ENCODE peak calls at places on chromosomes 12 and 14, in four cellular contexts. One of them, this sample, is unnamed.

GRCh38 chr12:22981711-22982110 is 356.7 kb downstream of the ETNK1 start:
- DNase-seq in GM10248: no peak
- DNase-seq in heart left ventricle: no peak
- DNase-seq in cardiac muscle cell: peak
- DNase-seq in this sample: no peak

GRCh38 chr14:26427059-26427458 is 170.8 kb downstream of the NOVA1 start:
- DNase-seq in GM10248: no peak
- DNase-seq in heart left ventricle: peak
- DNase-seq in cardiac muscle cell: no peak
- DNase-seq in this sample: no peak

GRCh38 chr12:41188841-41189394 is 798 bp downstream of the PDZRN4 start:
- DNase-seq in GM10248: peak
- DNase-seq in heart left ventricle: no peak
- DNase-seq in cardiac muscle cell: no peak
- DNase-seq in this sample: no peak

GRCh38 chr14:58299665-58300202 is 1.4 kb downstream of the ARID4A start:
- DNase-seq in GM10248: no peak
- DNase-seq in heart left ventricle: no peak
- DNase-seq in cardiac muscle cell: peak
- DNase-seq in this sample: no peak

GRCh38 chr12:67593041-67593870 is 55.3 kb upstream of the DYRK2 start:
- DNase-seq in GM10248: no peak
- DNase-seq in heart left ventricle: no peak
- DNase-seq in cardiac muscle cell: no peak
- DNase-seq in this sample: no peak

GRCh38 chr14:60656755-60657608 is 7.7 kb upstream of the SIX1 start:
- DNase-seq in GM10248: peak
- DNase-seq in heart left ventricle: no peak
- DNase-seq in cardiac muscle cell: peak
- DNase-seq in this sample: peak

GRCh38 chr12:117360222-117360550 is 1.2 kb downstream of the NOS1 start:
- DNase-seq in GM10248: no peak
- DNase-seq in heart left ventricle: no peak
- DNase-seq in cardiac muscle cell: no peak
- DNase-seq in this sample: peak

GRCh38 chr12:48183091-48183875 is at the start of gene CCDC184:
- DNase-seq in GM10248: peak
- DNase-seq in heart left ventricle: peak
- DNase-seq in cardiac muscle cell: peak
- DNase-seq in this sample: peak

GRCh38 chr14:67265131-67265530 is 23.9 kb downstream of the PALS1 start:
- DNase-seq in GM10248: no peak
- DNase-seq in heart left ventricle: no peak
- DNase-seq in cardiac muscle cell: no peak
- DNase-seq in this sample: no peak

GRCh38 chr14:100680439-100681051 is 46.1 kb upstream of the DLK1 start:
- DNase-seq in GM10248: no peak
- DNase-seq in heart left ventricle: peak
- DNase-seq in cardiac muscle cell: no peak
- DNase-seq in this sample: no peak

GRCh38 chr12:123599310-123599709 is 2.6 kb upstream of the DDX55 start:
- DNase-seq in GM10248: no peak
- DNase-seq in heart left ventricle: no peak
- DNase-seq in cardiac muscle cell: no peak
- DNase-seq in this sample: no peak

GRCh38 chr14:29896354-29896768 is 31.3 kb downstream of the PRKD1 start:
- DNase-seq in GM10248: no peak
- DNase-seq in heart left ventricle: no peak
- DNase-seq in cardiac muscle cell: no peak
- DNase-seq in this sample: no peak

GRCh38 chr14:23539867-23540469 is 11.6 kb downstream of the ZFHX2 start:
- DNase-seq in GM10248: no peak
- DNase-seq in heart left ventricle: no peak
- DNase-seq in cardiac muscle cell: no peak
- DNase-seq in this sample: no peak
- TF ChIP-seq CTCF in GM10248: no peak
- TF ChIP-seq CTCF in heart left ventricle: no peak
- TF ChIP-seq CTCF in cardiac muscle cell: no peak
- TF ChIP-seq CTCF in this sample: peak

GRCh38 chr12:125329239-125330238 is 264.3 kb downstream of the AACS start:
- DNase-seq in GM10248: no peak
- DNase-seq in heart left ventricle: no peak
- DNase-seq in cardiac muscle cell: no peak
- DNase-seq in this sample: peak

GRCh38 chr12:125332900-125333299 is 267.7 kb downstream of the AACS start:
- DNase-seq in GM10248: no peak
- DNase-seq in heart left ventricle: no peak
- DNase-seq in cardiac muscle cell: no peak
- DNase-seq in this sample: no peak

GRCh38 chr12:125331342-125332052 is 266.3 kb downstream of the AACS start:
- DNase-seq in GM10248: no peak
- DNase-seq in heart left ventricle: no peak
- DNase-seq in cardiac muscle cell: no peak
- DNase-seq in this sample: no peak

GRCh38 chr12:125336246-125336645 is 271.0 kb downstream of the AACS start:
- DNase-seq in GM10248: no peak
- DNase-seq in heart left ventricle: no peak
- DNase-seq in cardiac muscle cell: no peak
- DNase-seq in this sample: no peak

DNA sequence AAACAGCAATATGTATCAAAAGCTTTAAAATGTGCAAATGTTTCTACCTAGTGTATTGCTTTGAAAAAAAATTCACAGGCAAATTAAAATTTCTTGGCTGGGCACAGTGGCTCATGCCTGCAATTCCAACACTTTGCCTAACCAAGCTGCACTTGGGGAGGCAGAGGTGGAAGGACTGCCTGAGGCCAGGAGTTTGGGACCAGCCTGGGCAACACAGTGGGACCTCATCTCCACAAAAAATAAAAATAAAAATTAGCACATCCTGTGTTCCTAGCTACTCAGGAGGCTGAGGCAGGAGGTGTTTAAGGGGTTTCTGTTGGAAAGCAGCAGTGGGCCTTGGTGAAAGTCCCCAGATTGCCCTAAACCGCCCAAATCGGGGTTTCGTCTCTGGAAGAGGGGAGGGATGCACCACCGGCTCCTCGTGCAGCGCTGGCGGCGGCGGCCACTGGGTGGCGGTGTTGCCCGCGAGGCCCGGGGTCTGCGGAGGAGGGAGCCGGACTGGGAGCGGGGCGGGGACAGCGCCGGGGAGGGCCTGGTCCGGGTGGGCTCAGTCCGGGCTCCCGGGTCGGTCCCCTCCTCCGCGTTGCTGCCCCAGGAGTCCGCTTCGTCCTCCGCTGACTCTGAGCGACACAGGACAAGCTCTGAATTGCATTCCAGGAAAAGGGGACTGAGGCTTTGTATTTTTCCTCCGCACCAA is 265.6 kb downstream of the AACS start:
- DNase-seq in GM10248: peak
- DNase-seq in heart left ventricle: peak
- DNase-seq in cardiac muscle cell: peak
- DNase-seq in this sample: peak
- TF ChIP-seq CTCF in GM10248: peak
- TF ChIP-seq CTCF in heart left ventricle: peak
- TF ChIP-seq CTCF in cardiac muscle cell: peak
- TF ChIP-seq CTCF in this sample: peak

GRCh38 chr14:50423529-50423928 is 26.8 kb upstream of the CDKL1 start:
- DNase-seq in GM10248: no peak
- DNase-seq in heart left ventricle: no peak
- DNase-seq in cardiac muscle cell: no peak
- DNase-seq in this sample: no peak

GRCh38 chr14:50425816-50426215 is 29.1 kb upstream of the CDKL1 start:
- DNase-seq in GM10248: no peak
- DNase-seq in heart left ventricle: no peak
- DNase-seq in cardiac muscle cell: no peak
- DNase-seq in this sample: no peak

GRCh38 chr14:50421499-50421898 is 24.8 kb upstream of the CDKL1 start:
- DNase-seq in GM10248: no peak
- DNase-seq in heart left ventricle: no peak
- DNase-seq in cardiac muscle cell: no peak
- DNase-seq in this sample: no peak

GRCh38 chr14:50425105-50425504 is 28.4 kb upstream of the CDKL1 start:
- DNase-seq in GM10248: no peak
- DNase-seq in heart left ventricle: no peak
- DNase-seq in cardiac muscle cell: no peak
- DNase-seq in this sample: no peak
- TF ChIP-seq CTCF in GM10248: no peak
- TF ChIP-seq CTCF in heart left ventricle: no peak
- TF ChIP-seq CTCF in cardiac muscle cell: no peak
- TF ChIP-seq CTCF in this sample: no peak

GRCh38 chr12:33926095-33926494 is 96.2 kb upstream of the ALG10 start:
- DNase-seq in GM10248: no peak
- DNase-seq in heart left ventricle: no peak
- DNase-seq in cardiac muscle cell: no peak
- DNase-seq in this sample: no peak
- TF ChIP-seq CTCF in GM10248: no peak
- TF ChIP-seq CTCF in heart left ventricle: no peak
- TF ChIP-seq CTCF in cardiac muscle cell: no peak
- TF ChIP-seq CTCF in this sample: peak

GRCh38 chr12:116337312-116337711 is 59.8 kb upstream of the MED13L start:
- DNase-seq in GM10248: no peak
- DNase-seq in heart left ventricle: no peak
- DNase-seq in cardiac muscle cell: no peak
- DNase-seq in this sample: no peak
- TF ChIP-seq CTCF in GM10248: no peak
- TF ChIP-seq CTCF in heart left ventricle: no peak
- TF ChIP-seq CTCF in cardiac muscle cell: no peak
- TF ChIP-seq CTCF in this sample: no peak

This sample was measured in glutamatergic neuron.